ENCODE peak calls at places on chromosome 11, in six cellular contexts. One of them, this sample, is unnamed. For H3K4me1, the result is how much of the 10 kb centered on the place peaks cover.

GRCh38 chr11:2303627-2304155 is 1.9 kb downstream of the TSPAN32 start:
- DNase-seq in tibial nerve: no peak
- DNase-seq in pancreas: no peak
- DNase-seq in H9: peak
- DNase-seq in IMR-90: no peak
- DNase-seq in GM23248: no peak
- DNase-seq in this sample: no peak

GRCh38 chr11:36509265-36509664 is 807 bp downstream of the TRAF6 start:
- DNase-seq in tibial nerve: no peak
- DNase-seq in pancreas: no peak
- DNase-seq in H9: no peak
- DNase-seq in IMR-90: peak
- DNase-seq in GM23248: peak
- DNase-seq in this sample: no peak

GRCh38 chr11:7871056-7871455 is 60.0 kb downstream of the OR10A6 start:
- DNase-seq in tibial nerve: no peak
- DNase-seq in pancreas: no peak
- DNase-seq in H9: no peak
- DNase-seq in IMR-90: peak
- DNase-seq in GM23248: peak
- DNase-seq in this sample: no peak

GRCh38 chr11:316891-317291 is 3.1 kb downstream of the IFITM1 start:
- DNase-seq in tibial nerve: no peak
- DNase-seq in pancreas: no peak
- DNase-seq in H9: peak
- DNase-seq in IMR-90: no peak
- DNase-seq in GM23248: no peak
- DNase-seq in this sample: no peak

GRCh38 chr11:84247931-84248330 is 961.8 kb upstream of the CCDC90B start:
- DNase-seq in tibial nerve: no peak
- DNase-seq in pancreas: no peak
- DNase-seq in H9: no peak
- DNase-seq in IMR-90: no peak
- DNase-seq in GM23248: no peak
- DNase-seq in this sample: no peak

GRCh38 chr11:125201525-125202121 is 37.1 kb downstream of the PKNOX2 start:
- DNase-seq in tibial nerve: no peak
- DNase-seq in pancreas: peak
- DNase-seq in H9: no peak
- DNase-seq in IMR-90: peak
- DNase-seq in GM23248: no peak
- DNase-seq in this sample: no peak

GRCh38 chr11:17839973-17840611 is 105.5 kb downstream of the KCNC1 start:
- DNase-seq in tibial nerve: no peak
- DNase-seq in pancreas: no peak
- DNase-seq in H9: no peak
- DNase-seq in IMR-90: peak
- DNase-seq in GM23248: no peak
- DNase-seq in this sample: no peak

GRCh38 chr11:2780850-2781412 is 81.1 kb upstream of the KCNQ1OT1 start:
- DNase-seq in tibial nerve: peak
- DNase-seq in pancreas: no peak
- DNase-seq in H9: no peak
- DNase-seq in IMR-90: no peak
- DNase-seq in GM23248: no peak
- DNase-seq in this sample: no peak

GRCh38 chr11:40797981-40798380 is 661.5 kb downstream of the LRRC4C start:
- DNase-seq in tibial nerve: no peak
- DNase-seq in pancreas: no peak
- DNase-seq in H9: no peak
- DNase-seq in IMR-90: no peak
- DNase-seq in GM23248: no peak
- DNase-seq in this sample: no peak

GRCh38 chr11:119509277-119509841 is 86.4 kb upstream of the THY1 start:
- DNase-seq in tibial nerve: no peak
- DNase-seq in pancreas: no peak
- DNase-seq in H9: no peak
- DNase-seq in IMR-90: peak
- DNase-seq in GM23248: peak
- DNase-seq in this sample: no peak

GRCh38 chr11:78720281-78720989 is 145.8 kb upstream of the NARS2 start:
- DNase-seq in tibial nerve: no peak
- DNase-seq in pancreas: no peak
- DNase-seq in H9: no peak
- DNase-seq in IMR-90: no peak
- DNase-seq in GM23248: no peak
- DNase-seq in this sample: no peak

GRCh38 chr11:2298131-2298794 is 3.5 kb downstream of the C11orf21 start:
- DNase-seq in tibial nerve: no peak
- DNase-seq in pancreas: no peak
- DNase-seq in H9: no peak
- DNase-seq in IMR-90: no peak
- DNase-seq in GM23248: no peak
- DNase-seq in this sample: no peak

DNA sequence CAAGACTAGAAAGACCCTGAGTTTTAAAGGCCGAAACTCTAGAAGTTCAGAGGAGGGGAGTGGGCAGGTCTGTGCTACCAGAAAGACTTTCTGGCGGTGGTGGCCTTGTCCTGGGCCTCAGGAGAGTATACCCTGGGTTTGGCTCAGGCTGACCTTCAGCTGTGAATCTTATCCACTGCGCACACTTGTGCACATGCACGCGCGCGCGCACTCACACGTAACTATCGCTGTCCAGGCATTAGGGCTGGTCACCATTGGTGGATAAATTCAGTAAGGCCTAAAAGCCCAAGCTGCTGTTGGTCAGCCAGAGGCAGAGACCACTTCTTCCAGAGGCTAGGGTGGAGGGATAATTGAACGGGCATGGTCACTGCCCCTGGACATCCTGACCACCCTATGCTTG is 25.1 kb downstream of the ARHGEF17 start:
- DNase-seq in tibial nerve: no peak
- DNase-seq in pancreas: no peak
- DNase-seq in H9: no peak
- DNase-seq in IMR-90: no peak
- DNase-seq in GM23248: no peak
- DNase-seq in this sample: no peak
- H3K27ac ChIP-seq in tibial nerve: no peak
- H3K27ac ChIP-seq in pancreas: no peak
- H3K27ac ChIP-seq in H9: no peak
- H3K27ac ChIP-seq in IMR-90: peak
- H3K27ac ChIP-seq in GM23248: peak
- H3K27ac ChIP-seq in this sample: peak

GRCh38 chr11:75474240-75474639 is 41.2 kb upstream of the KLHL35 start:
- DNase-seq in tibial nerve: no peak
- DNase-seq in pancreas: no peak
- DNase-seq in H9: no peak
- DNase-seq in IMR-90: peak
- DNase-seq in GM23248: no peak
- DNase-seq in this sample: no peak

GRCh38 chr11:75471134-75471943 is 38.3 kb upstream of the KLHL35 start:
- DNase-seq in tibial nerve: no peak
- DNase-seq in pancreas: peak
- DNase-seq in H9: no peak
- DNase-seq in IMR-90: no peak
- DNase-seq in GM23248: no peak
- DNase-seq in this sample: no peak

GRCh38 chr11:75470681-75471080 is 37.7 kb upstream of the KLHL35 start:
- DNase-seq in tibial nerve: no peak
- DNase-seq in pancreas: peak
- DNase-seq in H9: no peak
- DNase-seq in IMR-90: no peak
- DNase-seq in GM23248: no peak
- DNase-seq in this sample: no peak

GRCh38 chr11:75473684-75474083 is 40.7 kb upstream of the KLHL35 start:
- DNase-seq in tibial nerve: no peak
- DNase-seq in pancreas: peak
- DNase-seq in H9: no peak
- DNase-seq in IMR-90: no peak
- DNase-seq in GM23248: no peak
- DNase-seq in this sample: no peak

GRCh38 chr11:75472081-75472732 is 39.2 kb upstream of the KLHL35 start:
- DNase-seq in tibial nerve: no peak
- DNase-seq in pancreas: peak
- DNase-seq in H9: no peak
- DNase-seq in IMR-90: no peak
- DNase-seq in GM23248: no peak
- DNase-seq in this sample: no peak
- H3K4me1 ChIP-seq in tibial nerve: under half
- H3K4me1 ChIP-seq in pancreas: under half
- H3K4me1 ChIP-seq in H9: under half
- H3K4me1 ChIP-seq in IMR-90: under half
- H3K4me1 ChIP-seq in GM23248: under half
- H3K4me1 ChIP-seq in this sample: under half

DNA sequence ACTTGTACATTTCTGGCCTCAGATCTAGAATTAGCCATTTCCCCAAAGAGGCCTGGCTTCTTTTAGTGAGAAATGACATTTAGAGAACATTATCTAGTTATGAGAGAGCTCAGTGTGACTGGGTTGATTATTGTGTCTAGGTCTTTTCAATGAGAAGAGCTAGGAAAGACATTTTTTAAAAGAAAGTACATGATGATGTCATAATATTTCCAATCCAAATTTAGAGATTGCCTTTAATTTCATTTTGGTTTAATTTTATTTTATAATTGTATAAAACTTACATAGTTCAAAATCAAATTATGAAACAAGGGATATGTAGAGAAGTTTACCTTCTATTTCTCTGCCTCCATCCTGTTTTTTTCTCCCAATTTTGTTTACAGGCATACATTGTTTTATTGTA is 354.9 kb downstream of the TMEM135 start:
- DNase-seq in tibial nerve: no peak
- DNase-seq in pancreas: no peak
- DNase-seq in H9: no peak
- DNase-seq in IMR-90: no peak
- DNase-seq in GM23248: no peak
- DNase-seq in this sample: no peak
- H3K27ac ChIP-seq in tibial nerve: peak
- H3K27ac ChIP-seq in pancreas: no peak
- H3K27ac ChIP-seq in H9: no peak
- H3K27ac ChIP-seq in IMR-90: no peak
- H3K27ac ChIP-seq in GM23248: no peak
- H3K27ac ChIP-seq in this sample: no peak

GRCh38 chr11:134725211-134725610 is 313.2 kb upstream of the B3GAT1 start:
- DNase-seq in tibial nerve: no peak
- DNase-seq in pancreas: no peak
- DNase-seq in H9: no peak
- DNase-seq in IMR-90: no peak
- DNase-seq in GM23248: no peak
- DNase-seq in this sample: no peak

GRCh38 chr11:134728186-134728585 is 316.1 kb upstream of the B3GAT1 start:
- DNase-seq in tibial nerve: no peak
- DNase-seq in pancreas: no peak
- DNase-seq in H9: no peak
- DNase-seq in IMR-90: no peak
- DNase-seq in GM23248: no peak
- DNase-seq in this sample: no peak

GRCh38 chr11:134727204-134727603 is 315.2 kb upstream of the B3GAT1 start:
- DNase-seq in tibial nerve: no peak
- DNase-seq in pancreas: no peak
- DNase-seq in H9: no peak
- DNase-seq in IMR-90: no peak
- DNase-seq in GM23248: no peak
- DNase-seq in this sample: no peak

GRCh38 chr11:134725939-134726639 is 314.0 kb upstream of the B3GAT1 start:
- DNase-seq in tibial nerve: no peak
- DNase-seq in pancreas: peak
- DNase-seq in H9: peak
- DNase-seq in IMR-90: no peak
- DNase-seq in GM23248: no peak
- DNase-seq in this sample: no peak

DNA sequence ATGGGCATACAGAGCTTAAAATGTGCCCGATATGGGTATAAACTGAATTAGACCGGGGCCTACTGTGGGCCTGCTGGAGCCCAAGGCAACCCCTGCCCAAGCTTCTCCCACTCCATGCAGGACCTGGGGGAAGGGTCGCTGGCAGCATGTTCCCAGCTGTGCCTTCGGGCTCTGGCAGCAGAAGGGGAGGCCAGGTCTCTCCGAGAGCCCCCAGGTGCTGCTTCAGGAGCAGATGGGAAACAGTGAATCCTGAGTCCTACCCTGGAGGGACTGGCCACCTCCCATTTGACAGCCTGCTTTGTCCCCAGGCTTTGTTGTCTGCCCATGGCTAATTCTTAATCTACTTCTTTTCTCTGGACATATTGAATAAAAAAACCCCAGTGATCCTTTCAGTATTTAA is 315.6 kb upstream of the B3GAT1 start:
- DNase-seq in tibial nerve: no peak
- DNase-seq in pancreas: no peak
- DNase-seq in H9: no peak
- DNase-seq in IMR-90: no peak
- DNase-seq in GM23248: no peak
- DNase-seq in this sample: no peak
- H3K4me1 ChIP-seq in tibial nerve: under half
- H3K4me1 ChIP-seq in pancreas: under half
- H3K4me1 ChIP-seq in H9: under half
- H3K4me1 ChIP-seq in IMR-90: under half
- H3K4me1 ChIP-seq in GM23248: under half
- H3K4me1 ChIP-seq in this sample: under half

GRCh38 chr11:44764583-44764982 is 37.8 kb downstream of the TSPAN18 start:
- DNase-seq in tibial nerve: no peak
- DNase-seq in pancreas: no peak
- DNase-seq in H9: peak
- DNase-seq in IMR-90: no peak
- DNase-seq in GM23248: no peak
- DNase-seq in this sample: no peak
- H3K27ac ChIP-seq in tibial nerve: no peak
- H3K27ac ChIP-seq in pancreas: no peak
- H3K27ac ChIP-seq in H9: no peak
- H3K27ac ChIP-seq in IMR-90: no peak
- H3K27ac ChIP-seq in GM23248: no peak
- H3K27ac ChIP-seq in this sample: peak

GRCh38 chr11:63871962-63872832 is 33.3 kb downstream of the MARK2 start:
- DNase-seq in tibial nerve: peak
- DNase-seq in pancreas: peak
- DNase-seq in H9: peak
- DNase-seq in IMR-90: peak
- DNase-seq in GM23248: peak
- DNase-seq in this sample: peak

GRCh38 chr11:63874511-63874910 is 35.6 kb downstream of the MARK2 start:
- DNase-seq in tibial nerve: no peak
- DNase-seq in pancreas: no peak
- DNase-seq in H9: no peak
- DNase-seq in IMR-90: no peak
- DNase-seq in GM23248: no peak
- DNase-seq in this sample: no peak

GRCh38 chr11:63873381-63873780 is 34.5 kb downstream of the MARK2 start:
- DNase-seq in tibial nerve: no peak
- DNase-seq in pancreas: no peak
- DNase-seq in H9: no peak
- DNase-seq in IMR-90: no peak
- DNase-seq in GM23248: no peak
- DNase-seq in this sample: no peak

GRCh38 chr11:63870351-63871197 is 31.7 kb downstream of the MARK2 start:
- DNase-seq in tibial nerve: no peak
- DNase-seq in pancreas: no peak
- DNase-seq in H9: no peak
- DNase-seq in IMR-90: peak
- DNase-seq in GM23248: peak
- DNase-seq in this sample: no peak

GRCh38 chr11:63872833-63873201 is 33.9 kb downstream of the MARK2 start:
- DNase-seq in tibial nerve: no peak
- DNase-seq in pancreas: no peak
- DNase-seq in H9: no peak
- DNase-seq in IMR-90: no peak
- DNase-seq in GM23248: no peak
- DNase-seq in this sample: no peak
- H3K4me1 ChIP-seq in tibial nerve: under half
- H3K4me1 ChIP-seq in pancreas: half or more
- H3K4me1 ChIP-seq in H9: under half
- H3K4me1 ChIP-seq in IMR-90: under half
- H3K4me1 ChIP-seq in GM23248: under half
- H3K4me1 ChIP-seq in this sample: half or more

This sample was measured in thoracic aorta.